ENCODE peak calls at places on chromosomes 7 and 10, in eight cellular contexts. J is endodermal cell, M is pancreas, V is cardiac fibroblast, E is GM20000, N is heart left ventricle, C is GM12878, F is astrocyte of the spinal cord. R is an unnamed sample.

GRCh38 chr7:43869898-43870240 is 552 bp upstream of the MRPS24 start:
- DNase-seq in N (no peak), V (peak; percentile 84), E (no peak), M (no peak), J (no peak), C (no peak), F (peak; percentile 88), R (no peak)

GRCh38 chr7:1533569-1534329 is 3.2 kb downstream of the MAFK start:
- DNase-seq in C (no peak), M (peak; percentile 69), F (peak; percentile 84), N (no peak), V (peak; percentile 67), E (peak; percentile 78), J (peak; percentile 74), R (no peak)

GRCh38 chr10:89830623-89831022 is 129.2 kb downstream of the KIF20B start:
- DNase-seq in M (no peak), V (no peak), E (no peak), J (no peak), N (no peak), F (no peak), C (no peak), R (no peak)

GRCh38 chr7:31054608-31055273 is 2.6 kb downstream of the ADCYAP1R1 start:
- DNase-seq in C (no peak), V (no peak), J (no peak), M (no peak), E (no peak), N (no peak), F (no peak), R (no peak)

GRCh38 chr7:93938293-93938692 is 16.8 kb downstream of the GNG11 start:
- DNase-seq in C (no peak), F (no peak), M (no peak), V (no peak), J (no peak), E (no peak), N (no peak), R (no peak)

GRCh38 chr7:42080831-42081230 is 156.2 kb downstream of the GLI3 start:
- DNase-seq in C (no peak), E (no peak), N (no peak), V (no peak), J (no peak), M (no peak), F (no peak), R (no peak)

GRCh38 chr10:132850896-132851295 is 64.9 kb upstream of the NKX6-2 start:
- DNase-seq in F (no peak), C (no peak), J (peak; percentile 54), N (no peak), V (no peak), E (no peak), M (no peak), R (no peak)

GRCh38 chr7:115019882-115020605 is 98.2 kb downstream of the MDFIC start:
- DNase-seq in M (no peak), C (no peak), V (no peak), F (no peak), N (no peak), E (no peak), J (no peak), R (no peak)

GRCh38 chr10:31134303-31134928 is 102.8 kb upstream of the ZNF438 start:
- DNase-seq in F (peak; percentile 87), V (peak; percentile 55), N (no peak), C (peak; percentile 11), E (peak; percentile 32), J (peak; percentile 78), M (no peak), R (peak; percentile 65)

GRCh38 chr10:118551535-118552100 is 43.8 kb downstream of the PRLHR start:
- DNase-seq in N (no peak), E (no peak), M (no peak), J (no peak), C (no peak), V (no peak), F (no peak), R (no peak)

GRCh38 chr10:78991187-78991586 is 77.6 kb upstream of the ZMIZ1 start:
- DNase-seq in V (no peak), N (no peak), C (no peak), F (peak; percentile 29), E (no peak), J (no peak), M (no peak), R (no peak)

GRCh38 chr10:107072028-107072427 is 92.5 kb downstream of the SORCS1 start:
- DNase-seq in E (no peak), J (peak; percentile 51), F (no peak), N (no peak), C (no peak), M (no peak), V (no peak), R (no peak)

GRCh38 chr7:150620617-150621371 is 11.4 kb downstream of the GIMAP6 start:
- DNase-seq in M (no peak), J (no peak), F (no peak), C (no peak), N (no peak), V (no peak), E (no peak), R (no peak)

GRCh38 chr7:122304604-122304975 is at the start of gene FEZF1:
- DNase-seq in V (no peak), J (peak; percentile 82), N (no peak), C (no peak), E (no peak), M (no peak), F (no peak), R (no peak)

GRCh38 chr10:71746344-71747037 is 26.8 kb downstream of the VSIR start:
- DNase-seq in J (peak; percentile 87), C (no peak), E (peak; percentile 48), M (no peak), F (no peak), N (peak; percentile 79), V (peak; percentile 42), R (peak; percentile 45)

GRCh38 chr7:97859606-97860204 is 12.5 kb downstream of the ASNS start:
- DNase-seq in N (no peak), E (no peak), V (no peak), C (no peak), F (no peak), J (no peak), M (no peak), R (no peak)

GRCh38 chr7:17043012-17043877 is 161.5 kb upstream of the AGR3 start:
- DNase-seq in J (no peak), E (no peak), V (peak; percentile 87), C (no peak), M (no peak), F (peak; percentile 15), N (no peak), R (no peak)

DNA sequence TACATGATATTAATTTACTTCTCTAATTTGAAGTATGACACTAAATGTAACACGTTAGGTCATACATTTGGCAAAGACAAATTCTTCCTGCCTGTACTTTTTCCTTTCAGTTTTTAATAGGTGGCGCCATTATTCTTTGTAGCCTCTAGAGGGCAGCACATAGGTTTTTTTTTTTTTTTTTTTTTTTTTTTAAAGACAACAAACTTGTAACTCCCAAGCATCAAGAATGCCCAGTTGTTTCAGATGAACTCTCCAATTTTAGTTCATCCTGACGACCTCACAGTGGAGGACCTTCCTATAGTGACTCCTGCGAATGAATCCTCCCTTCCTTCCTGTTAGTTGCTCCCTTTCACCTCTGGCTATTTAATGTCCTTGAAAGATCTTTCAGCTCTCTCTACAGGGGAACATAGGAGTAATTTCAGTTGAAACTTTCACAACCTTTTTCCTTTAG is 139.3 kb upstream of the HDAC9 start:
- DNase-seq in C (no peak), N (no peak), J (peak; percentile 52), F (peak; percentile 71), M (no peak), V (peak; percentile 64), E (peak; percentile 41), R (no peak)
- TF ChIP-seq CTCF in C (peak; percentile 62), N (peak; percentile 83), J (peak; percentile 81), F (peak; percentile 60), M (peak; percentile 46), V (peak; percentile 49), E (peak; percentile 24), R (peak; percentile 74)

DNA sequence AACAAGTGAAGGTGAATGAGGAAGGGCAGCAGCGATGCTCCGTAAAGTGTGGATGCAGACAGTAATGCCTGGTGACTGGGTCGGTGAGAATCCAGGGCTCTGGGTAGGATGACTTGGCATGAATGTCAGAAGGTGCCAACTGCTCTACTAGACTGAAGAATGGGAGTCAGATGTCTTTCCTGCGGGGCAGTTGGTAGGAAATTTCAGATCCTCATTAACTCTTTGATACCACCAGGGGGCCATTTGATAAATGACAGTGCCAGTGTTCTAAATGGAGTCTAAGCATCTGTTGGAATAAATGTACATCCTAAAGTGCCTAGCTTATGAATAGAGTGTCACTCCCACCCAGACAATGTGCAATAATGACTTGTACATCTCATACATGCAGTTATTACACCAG is 462.0 kb downstream of the GRM8 start:
- DNase-seq in V (no peak), M (no peak), F (no peak), E (no peak), N (no peak), J (no peak), C (no peak), R (no peak)
- TF ChIP-seq CTCF in V (no peak), M (no peak), F (peak; percentile 9), E (no peak), N (no peak), J (peak; percentile 60), C (peak; percentile 5), R (no peak)

GRCh38 chr7:140661124-140661523 is 11.6 kb upstream of the ADCK2 start:
- DNase-seq in M (no peak), F (no peak), C (no peak), J (no peak), N (no peak), V (peak; percentile 32), E (no peak), R (no peak)
- TF ChIP-seq CTCF in M (no peak), F (peak; percentile 27), C (no peak), J (peak; percentile 22), N (no peak), V (no peak), E (no peak), R (no peak)

GRCh38 chr7:95045236-95045923 is 138.0 kb downstream of the PPP1R9A start:
- DNase-seq in J (peak; percentile 58), C (no peak), F (peak; percentile 39), E (no peak), M (no peak), V (peak; percentile 35), N (no peak), R (no peak)
- TF ChIP-seq CTCF in J (peak; percentile 65), C (no peak), F (peak; percentile 44), E (no peak), M (no peak), V (peak; percentile 28), N (no peak), R (no peak)

GRCh38 chr7:2567663-2568238 is 9.0 kb downstream of the IQCE start:
- DNase-seq in C (no peak), N (no peak), F (peak; percentile 45), J (peak; percentile 85), V (peak; percentile 52), M (peak; percentile 44), E (no peak), R (peak; percentile 36)
- TF ChIP-seq CTCF in C (peak; percentile 43), N (peak; percentile 66), F (peak; percentile 73), J (peak; percentile 80), V (peak; percentile 66), M (no peak), E (no peak), R (peak; percentile 33)

GRCh38 chr10:67971311-67971710 is 86.9 kb downstream of the SIRT1 start:
- DNase-seq in N (no peak), C (no peak), V (peak; percentile 4), F (no peak), J (no peak), M (no peak), E (no peak), R (no peak)
- TF ChIP-seq CTCF in N (no peak), C (no peak), V (no peak), F (no peak), J (no peak), M (no peak), E (no peak), R (no peak)

R was measured in nephron progenitor cell.